ENCODE peak calls at places on chromosomes 12 and 14, in seven cellular contexts. F is GM12878, O is IMR-90, I is HepG2, S is A549, Y is H1, T is K562. W is an unnamed sample.

GRCh38 chr12:1373887-1374286 is 220.5 kb downstream of the FBXL14 start:
- DNase-seq in F (no peak), O (peak), I (no peak), S (no peak), Y (no peak), T (no peak), W (no peak)

GRCh38 chr12:116693259-116694227 is 44.3 kb downstream of the SPRING1 start:
- DNase-seq in F (no peak), O (no peak), I (peak), S (no peak), Y (no peak), T (no peak), W (no peak)

GRCh38 chr14:58865520-58866281 is 227.9 kb downstream of the DACT1 start:
- DNase-seq in F (no peak), O (peak), I (no peak), S (no peak), Y (no peak), T (no peak), W (no peak)

GRCh38 chr14:22814945-22815713 is at the start of gene SLC7A7:
- DNase-seq in F (no peak), O (no peak), I (no peak), S (peak), Y (no peak), T (no peak), W (no peak)

GRCh38 chr14:98433436-98433835 is 838.6 kb downstream of the BCL11B start:
- DNase-seq in F (no peak), O (no peak), I (no peak), S (no peak), Y (no peak), T (no peak), W (no peak)

GRCh38 chr12:12008232-12008850 is 62.4 kb upstream of the BCL2L14 start:
- DNase-seq in F (no peak), O (no peak), I (no peak), S (no peak), Y (peak), T (no peak), W (no peak)

GRCh38 chr14:34093878-34094277 is 143.0 kb upstream of the EGLN3 start:
- DNase-seq in F (no peak), O (no peak), I (no peak), S (no peak), Y (no peak), T (no peak), W (no peak)

GRCh38 chr12:94832780-94833760 is 170.4 kb downstream of the NDUFA12 start:
- DNase-seq in F (no peak), O (peak), I (no peak), S (no peak), Y (peak), T (no peak), W (no peak)

GRCh38 chr14:69107407-69108003 is 45.4 kb downstream of the DCAF5 start:
- DNase-seq in F (peak), O (peak), I (peak), S (peak), Y (no peak), T (peak), W (peak)

GRCh38 chr12:12837025-12837872 is 24.1 kb downstream of the DDX47 start:
- DNase-seq in F (no peak), O (peak), I (peak), S (peak), Y (peak), T (peak), W (peak)

GRCh38 chr12:18492372-18493025 is 231.2 kb downstream of the PIK3C2G start:
- DNase-seq in F (no peak), O (peak), I (no peak), S (no peak), Y (no peak), T (no peak), W (no peak)

GRCh38 chr12:103884316-103884715 is 43.3 kb upstream of the NT5DC3 start:
- DNase-seq in F (no peak), O (peak), I (no peak), S (no peak), Y (no peak), T (peak), W (no peak)

GRCh38 chr12:105444809-105445102 is 114.3 kb downstream of the C12orf75 start:
- DNase-seq in F (no peak), O (peak), I (no peak), S (no peak), Y (no peak), T (no peak), W (no peak)

GRCh38 chr12:25236626-25237025 is 14.1 kb downstream of the KRAS start:
- DNase-seq in F (no peak), O (peak), I (no peak), S (no peak), Y (no peak), T (no peak), W (no peak)

GRCh38 chr12:122841544-122842321 is 6.5 kb downstream of the HIP1R start:
- DNase-seq in F (no peak), O (peak), I (peak), S (peak), Y (no peak), T (no peak), W (peak)

GRCh38 chr12:112992541-112993398 is 14.5 kb downstream of the OAS2 start:
- DNase-seq in F (no peak), O (peak), I (peak), S (peak), Y (peak), T (peak), W (peak)

DNA sequence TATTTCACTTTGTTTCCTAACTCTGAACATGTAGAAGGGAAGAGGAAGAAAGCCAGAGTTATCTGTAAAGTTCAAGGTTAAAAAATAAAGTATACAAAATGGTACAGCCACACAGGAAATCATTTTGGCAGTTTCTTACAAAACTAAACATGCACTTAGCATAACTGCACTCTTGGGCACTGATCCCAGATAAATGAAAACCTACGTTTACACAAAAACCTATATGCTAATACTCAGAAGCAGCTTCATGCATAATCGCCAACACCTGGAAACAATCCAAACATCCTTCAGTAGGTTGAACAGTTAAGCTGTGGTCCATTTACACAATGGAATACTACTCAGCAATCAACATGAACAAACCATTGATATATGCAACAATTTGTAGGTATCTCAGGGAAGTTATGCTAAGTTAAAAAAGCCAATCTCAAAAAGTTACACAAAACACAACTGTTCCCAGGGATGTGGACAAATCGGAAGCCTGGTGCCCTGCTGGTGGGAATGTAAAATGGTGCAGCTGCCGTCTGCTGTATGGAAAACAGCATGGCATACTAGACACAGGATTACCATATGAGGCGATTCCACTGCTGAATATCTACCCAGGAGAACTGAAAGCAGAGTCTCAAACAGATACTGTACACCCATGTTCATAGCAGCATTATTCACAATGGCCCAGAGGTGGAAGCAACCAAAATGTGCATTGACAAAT is 37.6 kb downstream of the PSMC1 start:
- DNase-seq in F (no peak), O (peak), I (no peak), S (no peak), Y (no peak), T (no peak), W (no peak)
- TF ChIP-seq CTCF in F (no peak), O (no peak), I (no peak), S (no peak), Y (no peak), T (no peak), W (no peak)

DNA sequence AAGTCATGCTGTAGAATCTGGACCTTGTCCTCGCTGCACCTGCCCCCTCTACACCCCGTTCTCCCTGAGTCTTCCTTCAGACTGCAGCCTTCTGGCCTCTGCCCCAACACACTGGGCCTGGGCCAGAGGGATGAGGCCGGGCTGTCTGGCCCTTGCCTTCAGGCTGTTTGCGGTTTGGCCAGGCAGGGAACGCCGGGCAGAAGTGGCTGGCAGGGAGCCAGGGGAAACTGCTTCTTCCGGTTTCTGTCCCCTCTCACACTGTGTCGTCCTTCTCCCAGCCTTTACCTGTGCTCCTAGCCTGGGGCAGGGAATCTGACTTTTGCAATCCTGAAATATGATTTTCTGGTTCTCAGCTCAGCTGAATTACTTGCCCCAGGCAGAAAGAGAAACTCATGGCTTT is 13.5 kb downstream of the DGLUCY start:
- DNase-seq in F (no peak), O (no peak), I (no peak), S (no peak), Y (no peak), T (no peak), W (no peak)
- TF ChIP-seq CEBPB in F (no peak), O (no peak), I (no peak), S (no peak), Y (no peak), T (no peak), W (no peak)

DNA sequence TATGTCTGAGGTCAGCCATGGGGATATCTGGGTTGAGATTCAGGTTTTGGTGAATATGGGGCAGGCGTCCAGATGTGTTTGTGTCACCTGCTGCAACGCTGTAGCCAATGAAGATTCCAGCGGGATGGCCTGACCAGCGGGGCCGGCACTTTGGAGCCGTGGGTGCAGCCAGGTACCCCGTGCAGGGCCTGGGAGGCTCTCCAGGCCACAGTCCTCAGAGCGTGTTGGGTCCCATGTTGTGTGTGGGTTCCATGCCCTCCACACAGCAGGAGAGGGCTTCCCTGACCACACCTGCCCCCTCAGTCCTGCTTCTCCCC is 2.8 kb upstream of the TEX22 start:
- DNase-seq in F (no peak), O (no peak), I (no peak), S (no peak), Y (no peak), T (no peak), W (no peak)
- TF ChIP-seq CTCF in F (no peak), O (no peak), I (no peak), S (no peak), Y (no peak), T (no peak), W (no peak)

GRCh38 chr12:46111727-46112126 is 121.4 kb upstream of the SCAF11 start:
- DNase-seq in F (no peak), O (no peak), I (no peak), S (no peak), Y (no peak), T (no peak), W (no peak)
- TF ChIP-seq CEBPB in F (no peak), O (no peak), I (no peak), S (no peak), Y (no peak), T (no peak), W (no peak)

GRCh38 chr12:55726911-55727310 is 1.9 kb downstream of the CD63 start:
- DNase-seq in F (no peak), O (no peak), I (no peak), S (no peak), Y (no peak), T (no peak), W (no peak)

GRCh38 chr12:55729592-55730446 is 1.0 kb upstream of the CD63 start:
- DNase-seq in F (no peak), O (peak), I (peak), S (peak), Y (no peak), T (peak), W (peak)

GRCh38 chr12:55727643-55728184 is 1.1 kb downstream of the CD63 start:
- DNase-seq in F (no peak), O (peak), I (no peak), S (peak), Y (no peak), T (peak), W (no peak)

GRCh38 chr12:55728932-55729591 is at the start of gene CD63:
- DNase-seq in F (no peak), O (peak), I (peak), S (peak), Y (peak), T (peak), W (no peak)

GRCh38 chr12:55728185-55728931 is 451 bp downstream of the CD63 start:
- DNase-seq in F (no peak), O (peak), I (no peak), S (peak), Y (no peak), T (peak), W (no peak)
- TF ChIP-seq CTCF in F (no peak), O (no peak), I (no peak), S (no peak), Y (no peak), T (no peak), W (no peak)

DNA sequence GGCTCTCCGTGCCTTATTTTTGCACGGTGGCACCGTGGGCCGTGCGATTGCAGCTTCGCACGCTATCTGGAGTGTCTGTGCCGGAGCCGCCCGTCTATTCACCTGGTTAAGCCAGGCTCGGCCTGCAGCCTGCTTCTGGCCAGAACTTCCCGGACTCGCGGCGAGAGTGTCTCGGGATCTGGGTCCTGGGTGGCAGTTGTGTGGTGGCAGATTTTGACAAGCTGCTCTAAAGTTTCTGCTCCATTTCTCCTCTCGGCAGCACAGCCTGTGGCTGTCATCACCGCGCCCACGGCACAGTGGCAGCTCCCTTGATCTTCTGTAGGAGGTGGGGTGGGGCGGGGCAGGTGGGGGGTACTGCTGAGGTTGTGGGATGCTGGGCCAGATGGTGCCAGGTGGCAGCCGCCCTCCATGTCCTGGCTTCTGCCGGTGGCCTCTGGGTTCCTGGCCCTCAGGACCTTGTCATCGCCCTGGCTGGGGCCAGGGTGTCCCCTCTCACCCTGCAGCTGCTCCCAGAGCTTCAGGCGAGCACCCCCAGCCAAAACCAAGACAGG is 2.9 kb downstream of the MMP17 start:
- DNase-seq in F (no peak), O (no peak), I (no peak), S (no peak), Y (no peak), T (no peak), W (no peak)
- TF ChIP-seq CEBPB in F (no peak), O (no peak), I (no peak), S (no peak), Y (no peak), T (no peak), W (no peak)